ENCODE peak calls at places on chromosomes 12 and 14, in eight cellular contexts. One of them, this sample, is unnamed.

GRCh38 chr12:20154060-20154459 is 214.3 kb upstream of the PDE3A start:
- DNase-seq in H4: peak
- DNase-seq in COR-L47: no peak
- DNase-seq in activated CD8-positive, alpha-beta memory T cell treated with anti-CD3 and anti-CD28 coated beads for 4 hours: no peak
- DNase-seq in frontal cortex: no peak
- DNase-seq in NCI-H1105: no peak
- DNase-seq in iris pigment epithelial cell: peak
- DNase-seq in NCI-H1092: no peak
- DNase-seq in this sample: no peak

GRCh38 chr14:101398011-101398410 is 163.3 kb upstream of the DIO3 start:
- DNase-seq in iris pigment epithelial cell: no peak
- DNase-seq in NCI-H1105: no peak
- DNase-seq in COR-L47: no peak
- DNase-seq in NCI-H1092: no peak
- DNase-seq in H4: no peak
- DNase-seq in frontal cortex: no peak
- DNase-seq in activated CD8-positive, alpha-beta memory T cell treated with anti-CD3 and anti-CD28 coated beads for 4 hours: no peak
- DNase-seq in this sample: no peak

GRCh38 chr12:47717443-47718193 is 7.7 kb downstream of the ENDOU start:
- DNase-seq in H4: peak
- DNase-seq in frontal cortex: peak
- DNase-seq in activated CD8-positive, alpha-beta memory T cell treated with anti-CD3 and anti-CD28 coated beads for 4 hours: no peak
- DNase-seq in NCI-H1105: peak
- DNase-seq in NCI-H1092: peak
- DNase-seq in COR-L47: peak
- DNase-seq in iris pigment epithelial cell: peak
- DNase-seq in this sample: no peak

GRCh38 chr12:53160673-53161072 is 19.8 kb upstream of the ZNF740 start:
- DNase-seq in activated CD8-positive, alpha-beta memory T cell treated with anti-CD3 and anti-CD28 coated beads for 4 hours: no peak
- DNase-seq in iris pigment epithelial cell: no peak
- DNase-seq in NCI-H1105: no peak
- DNase-seq in H4: no peak
- DNase-seq in NCI-H1092: no peak
- DNase-seq in frontal cortex: no peak
- DNase-seq in COR-L47: no peak
- DNase-seq in this sample: no peak

GRCh38 chr12:44654641-44655625 is 221.2 kb downstream of the NELL2 start:
- DNase-seq in frontal cortex: no peak
- DNase-seq in iris pigment epithelial cell: no peak
- DNase-seq in NCI-H1105: peak
- DNase-seq in activated CD8-positive, alpha-beta memory T cell treated with anti-CD3 and anti-CD28 coated beads for 4 hours: no peak
- DNase-seq in COR-L47: no peak
- DNase-seq in NCI-H1092: peak
- DNase-seq in H4: no peak
- DNase-seq in this sample: no peak

GRCh38 chr14:31858868-31859267 is 218.2 kb upstream of the ARHGAP5 start:
- DNase-seq in iris pigment epithelial cell: peak
- DNase-seq in NCI-H1105: no peak
- DNase-seq in H4: no peak
- DNase-seq in activated CD8-positive, alpha-beta memory T cell treated with anti-CD3 and anti-CD28 coated beads for 4 hours: no peak
- DNase-seq in COR-L47: no peak
- DNase-seq in frontal cortex: no peak
- DNase-seq in NCI-H1092: no peak
- DNase-seq in this sample: no peak

GRCh38 chr14:23069413-23069806 is 12.1 kb upstream of the CDH24 start:
- DNase-seq in NCI-H1092: no peak
- DNase-seq in activated CD8-positive, alpha-beta memory T cell treated with anti-CD3 and anti-CD28 coated beads for 4 hours: no peak
- DNase-seq in iris pigment epithelial cell: no peak
- DNase-seq in NCI-H1105: no peak
- DNase-seq in frontal cortex: no peak
- DNase-seq in COR-L47: no peak
- DNase-seq in H4: no peak
- DNase-seq in this sample: no peak

GRCh38 chr14:60095781-60096450 is 4.2 kb downstream of the PCNX4 start:
- DNase-seq in COR-L47: no peak
- DNase-seq in H4: no peak
- DNase-seq in NCI-H1105: peak
- DNase-seq in NCI-H1092: no peak
- DNase-seq in frontal cortex: no peak
- DNase-seq in activated CD8-positive, alpha-beta memory T cell treated with anti-CD3 and anti-CD28 coated beads for 4 hours: no peak
- DNase-seq in iris pigment epithelial cell: peak
- DNase-seq in this sample: no peak

GRCh38 chr12:2329811-2330210 is 277.0 kb downstream of the CACNA1C start:
- DNase-seq in COR-L47: no peak
- DNase-seq in frontal cortex: no peak
- DNase-seq in H4: no peak
- DNase-seq in NCI-H1105: no peak
- DNase-seq in activated CD8-positive, alpha-beta memory T cell treated with anti-CD3 and anti-CD28 coated beads for 4 hours: no peak
- DNase-seq in iris pigment epithelial cell: no peak
- DNase-seq in NCI-H1092: no peak
- DNase-seq in this sample: no peak

This sample was measured in Caco-2.